ENCODE peak calls at places on chromosomes 2 and 18, in five cellular contexts. V is GM03348; Q is naive thymus-derived CD8-positive, alpha-beta T cell; O is fibroblast of lung; L is OCI-M1. B is an unnamed sample.

GRCh38 chr2:228927028-228928010 is 343.8 kb downstream of the PID1 start:
- DNase-seq in L (no peak), Q (no peak), O (peak), V (no peak), B (peak)

GRCh38 chr2:101036562-101036961 is 34.5 kb downstream of the RPL31 start:
- DNase-seq in V (peak), O (peak), L (peak), Q (no peak), B (peak)

GRCh38 chr2:235343869-235344268 is 150.0 kb upstream of the AGAP1 start:
- DNase-seq in O (peak), V (no peak), L (no peak), Q (no peak), B (no peak)

GRCh38 chr2:85318222-85319182 is 9.3 kb downstream of the TGOLN2 start:
- DNase-seq in O (peak), L (no peak), V (peak), Q (no peak), B (peak)

GRCh38 chr2:109275120-109276040 is 146.4 kb downstream of the SH3RF3 start:
- DNase-seq in O (peak), V (no peak), L (peak), Q (no peak), B (no peak)

GRCh38 chr2:150144546-150145305 is 342.7 kb downstream of the RND3 start:
- DNase-seq in V (no peak), O (peak), L (no peak), Q (no peak), B (no peak)

GRCh38 chr18:46174317-46175039 is 70.3 kb downstream of the HAUS1 start:
- DNase-seq in Q (peak), V (peak), O (peak), L (peak), B (peak)

GRCh38 chr2:236941551-236941950 is 144.1 kb upstream of the COPS8 start:
- DNase-seq in O (no peak), Q (no peak), V (no peak), L (no peak), B (no peak)

GRCh38 chr2:112839407-112840067 is 3.0 kb upstream of the IL1B start:
- DNase-seq in V (no peak), Q (no peak), O (no peak), L (no peak), B (no peak)

GRCh38 chr2:25885933-25886332 is 7.6 kb upstream of the ASXL2 start:
- DNase-seq in Q (no peak), O (peak), L (no peak), V (peak), B (peak)

GRCh38 chr2:136935119-136935518 is 169.8 kb downstream of the THSD7B start:
- DNase-seq in V (no peak), Q (no peak), O (no peak), L (no peak), B (no peak)

GRCh38 chr2:233085037-233085838 is 25.1 kb downstream of the INPP5D start:
- DNase-seq in Q (no peak), L (no peak), V (no peak), O (no peak), B (no peak)

GRCh38 chr2:19632327-19633040 is 269.3 kb downstream of the TTC32 start:
- DNase-seq in O (peak), V (peak), Q (no peak), L (no peak), B (peak)

GRCh38 chr2:62147610-62148301 is 48.2 kb upstream of the B3GNT2 start:
- DNase-seq in L (no peak), O (peak), Q (no peak), V (peak), B (peak)

GRCh38 chr2:38836801-38837200 is 38.9 kb downstream of the DHX57 start:
- DNase-seq in V (no peak), Q (no peak), O (no peak), L (no peak), B (no peak)

GRCh38 chr18:10074122-10074521 is 160.3 kb downstream of the VAPA start:
- DNase-seq in O (no peak), V (no peak), Q (no peak), L (no peak), B (no peak)

GRCh38 chr18:79424880-79425572 is 29.3 kb downstream of the NFATC1 start:
- DNase-seq in V (no peak), Q (no peak), L (no peak), O (no peak), B (no peak)

GRCh38 chr2:85369500-85369899 is 14.9 kb downstream of the ELMOD3 start:
- DNase-seq in L (no peak), Q (no peak), V (no peak), O (no peak), B (no peak)

GRCh38 chr2:49490710-49491109 is 336.4 kb upstream of the FSHR start:
- DNase-seq in V (peak), O (no peak), Q (no peak), L (peak), B (no peak)

GRCh38 chr2:107091163-107091864 is 205.3 kb upstream of the ST6GAL2 start:
- DNase-seq in V (no peak), Q (no peak), L (no peak), O (no peak), B (no peak)

GRCh38 chr2:225399509-225399908 is at the start of gene NYAP2:
- DNase-seq in O (no peak), V (no peak), L (no peak), Q (no peak), B (no peak)

GRCh38 chr2:172562298-172562697 is 6.4 kb downstream of the PDK1 start:
- DNase-seq in Q (no peak), L (no peak), V (no peak), O (no peak), B (no peak)

GRCh38 chr18:24995056-24995455 is 356.9 kb downstream of the ZNF521 start:
- DNase-seq in Q (no peak), V (no peak), O (no peak), L (no peak), B (peak)

GRCh38 chr2:84946204-84947009 is 24.6 kb upstream of the KCMF1 start:
- DNase-seq in L (peak), Q (peak), V (peak), O (no peak), B (peak)

GRCh38 chr2:152468832-152469692 is 134.1 kb downstream of the FMNL2 start:
- DNase-seq in Q (no peak), O (no peak), L (peak), V (no peak), B (no peak)

GRCh38 chr18:71011389-71011788 is 722.5 kb downstream of the SOCS6 start:
- DNase-seq in V (no peak), L (no peak), O (no peak), Q (no peak), B (no peak)

GRCh38 chr2:27772804-27773203 is 1.3 kb downstream of the MRPL33 start:
- DNase-seq in Q (no peak), O (no peak), L (no peak), V (no peak), B (no peak)

GRCh38 chr2:147847746-147848391 is 3.0 kb downstream of the ACVR2A start:
- DNase-seq in V (peak), L (no peak), Q (no peak), O (no peak), B (no peak)

GRCh38 chr2:9693138-9693520 is 62.3 kb upstream of the YWHAQ start:
- DNase-seq in L (no peak), O (peak), V (peak), Q (no peak), B (peak)

GRCh38 chr2:233462202-233462785 is 104.3 kb downstream of the USP40 start:
- DNase-seq in Q (no peak), V (no peak), O (no peak), L (no peak), B (no peak)

GRCh38 chr18:5339202-5339834 is 43.8 kb upstream of the ZBTB14 start:
- DNase-seq in V (no peak), Q (no peak), L (no peak), O (no peak), B (no peak)

GRCh38 chr2:32716598-32716997 is 88.7 kb downstream of the TTC27 start:
- DNase-seq in Q (no peak), L (no peak), V (no peak), O (no peak), B (no peak)